ENCODE peak calls at places on chromosomes 11 and 22, in ten cellular contexts. P, A, V, E, J, B, Y, S, U and Q are unnamed samples.
A peak's percentile ranks its signal among the peaks of the same experiment; 100 is the strongest.

GRCh38 chr11:118071416-118072030 is 5.4 kb upstream of the TMPRSS4 start:
- DNase-seq in P (no peak), A (peak; percentile 27), V (no peak), E (no peak), J (no peak), B (no peak), Y (no peak), S (no peak), U (no peak), Q (no peak)

GRCh38 chr22:29219881-29220670 is 14.4 kb downstream of the EMID1 start:
- DNase-seq in P (no peak), A (peak; percentile 44), V (peak; percentile 54), E (no peak), J (peak; percentile 12), B (no peak), Y (no peak), S (peak; percentile 5), U (no peak), Q (no peak)

GRCh38 chr11:14908214-14908880 is 16.3 kb upstream of the CYP2R1 start:
- DNase-seq in P (no peak), A (peak; percentile 70), V (no peak), E (no peak), J (no peak), B (no peak), Y (peak; percentile 39), S (peak; percentile 70), U (no peak), Q (peak; percentile 48)

GRCh38 chr11:9489366-9489765 is 28.6 kb downstream of the ZNF143 start:
- DNase-seq in P (no peak), A (no peak), V (no peak), E (peak; percentile 23), J (no peak), B (no peak), Y (no peak), S (no peak), U (no peak), Q (peak; percentile 23)

GRCh38 chr11:9574806-9575530 is 1.5 kb downstream of the WEE1 start:
- DNase-seq in P (no peak), A (peak; percentile 83), V (peak; percentile 85), E (peak; percentile 56), J (peak; percentile 87), B (peak; percentile 20), Y (peak; percentile 29), S (peak; percentile 89), U (peak; percentile 34), Q (peak; percentile 62)

GRCh38 chr22:23906641-23907040 is 12.5 kb downstream of the MIF start:
- DNase-seq in P (no peak), A (no peak), V (no peak), E (no peak), J (no peak), B (no peak), Y (no peak), S (no peak), U (no peak), Q (no peak)

GRCh38 chr11:83713701-83714100 is 427.5 kb upstream of the CCDC90B start:
- DNase-seq in P (no peak), A (no peak), V (no peak), E (no peak), J (peak; percentile 71), B (no peak), Y (no peak), S (peak; percentile 32), U (no peak), Q (no peak)

GRCh38 chr22:46378499-46379300 is 43.2 kb downstream of the TRMU start:
- DNase-seq in P (no peak), A (no peak), V (no peak), E (no peak), J (no peak), B (no peak), Y (no peak), S (no peak), U (no peak), Q (no peak)

GRCh38 chr11:122478986-122479385 is 176.5 kb upstream of the UBASH3B start:
- DNase-seq in P (no peak), A (no peak), V (no peak), E (no peak), J (no peak), B (no peak), Y (no peak), S (no peak), U (no peak), Q (no peak)

GRCh38 chr22:49136041-49136815 is 691.4 kb downstream of the BRD1 start:
- DNase-seq in P (no peak), A (no peak), V (peak; percentile 28), E (no peak), J (no peak), B (no peak), Y (no peak), S (no peak), U (no peak), Q (no peak)

GRCh38 chr11:84437129-84438123 is 1151.3 kb upstream of the CCDC90B start:
- DNase-seq in P (no peak), A (peak; percentile 95), V (no peak), E (no peak), J (no peak), B (no peak), Y (peak; percentile 16), S (peak; percentile 60), U (no peak), Q (no peak)

DNA sequence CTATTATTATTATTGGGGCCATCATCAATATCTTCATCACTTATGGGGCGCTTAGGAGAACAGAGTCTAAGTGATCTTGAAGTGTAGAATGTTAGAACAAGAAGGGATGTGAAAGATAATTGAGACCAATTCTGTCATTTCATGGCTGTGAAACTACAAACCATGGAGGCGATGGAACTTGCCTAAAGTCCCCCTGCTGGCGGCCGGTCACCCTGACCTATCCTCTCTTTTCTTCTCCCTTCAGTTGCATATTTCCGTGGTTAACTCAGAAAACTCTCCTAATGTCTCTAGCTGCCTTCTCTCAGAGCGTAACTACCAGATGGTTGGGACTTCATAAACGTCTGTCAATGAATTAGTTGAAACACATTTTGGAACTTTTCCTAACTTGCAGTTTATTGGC is 6.6 kb upstream of the OR4B1 start:
- DNase-seq in P (no peak), A (peak; percentile 1), V (no peak), E (no peak), J (no peak), B (no peak), Y (no peak), S (no peak), U (no peak), Q (no peak)
- TF ChIP-seq CTCF in P (no peak), A (peak; percentile 26), V (no peak), E (peak; percentile 24), J (no peak), B (no peak), Y (no peak), S (no peak), U (peak; percentile 20), Q (no peak)

GRCh38 chr11:66068923-66069714 is 953 bp upstream of the PACS1 start:
- DNase-seq in P (no peak), A (peak; percentile 92), V (no peak), E (no peak), J (no peak), B (no peak), Y (peak; percentile 65), S (peak; percentile 52), U (no peak), Q (no peak)

GRCh38 chr11:66070604-66071325 is 693 bp downstream of the PACS1 start:
- DNase-seq in P (no peak), A (peak; percentile 56), V (peak; percentile 85), E (no peak), J (no peak), B (no peak), Y (peak; percentile 60), S (peak; percentile 65), U (peak; percentile 30), Q (peak; percentile 31)

GRCh38 chr11:66068154-66068821 is 1.8 kb upstream of the PACS1 start:
- DNase-seq in P (no peak), A (peak; percentile 92), V (no peak), E (peak; percentile 36), J (peak; percentile 71), B (no peak), Y (peak; percentile 76), S (peak; percentile 86), U (peak; percentile 82), Q (peak; percentile 62)

GRCh38 chr11:66071326-66071870 is 1.3 kb downstream of the PACS1 start:
- DNase-seq in P (no peak), A (no peak), V (no peak), E (no peak), J (no peak), B (no peak), Y (no peak), S (no peak), U (no peak), Q (no peak)

GRCh38 chr11:66069715-66070603 is at the start of gene PACS1:
- DNase-seq in P (no peak), A (peak; percentile 54), V (peak; percentile 86), E (peak; percentile 56), J (peak; percentile 57), B (peak; percentile 58), Y (peak; percentile 84), S (peak; percentile 92), U (peak; percentile 53), Q (peak; percentile 66)
- TF ChIP-seq CTCF in P (peak; percentile 2), A (no peak), V (no peak), E (no peak), J (no peak), B (no peak), Y (no peak), S (no peak), U (no peak), Q (no peak)

GRCh38 chr11:50423208-50423607 is 390.5 kb downstream of the OR4C45 start:
- DNase-seq in P (no peak), A (no peak), V (no peak), E (no peak), J (no peak), B (no peak), Y (no peak), S (no peak), U (no peak), Q (no peak)
- TF ChIP-seq CTCF in P (no peak), A (no peak), V (no peak), E (no peak), J (no peak), B (no peak), Y (no peak), S (no peak), U (no peak), Q (no peak)

GRCh38 chr11:109425554-109425953 is 3.6 kb downstream of the C11orf87 start:
- DNase-seq in P (no peak), A (no peak), V (no peak), E (no peak), J (no peak), B (no peak), Y (no peak), S (no peak), U (no peak), Q (no peak)

GRCh38 chr11:109424893-109425292 is 2.9 kb downstream of the C11orf87 start:
- DNase-seq in P (no peak), A (peak; percentile 91), V (no peak), E (no peak), J (no peak), B (no peak), Y (no peak), S (peak; percentile 47), U (peak; percentile 5), Q (peak; percentile 26)

GRCh38 chr11:109423860-109424190 is 1.8 kb downstream of the C11orf87 start:
- DNase-seq in P (no peak), A (peak; percentile 9), V (no peak), E (no peak), J (no peak), B (no peak), Y (no peak), S (no peak), U (no peak), Q (no peak)

GRCh38 chr11:109423114-109423859 is 1.3 kb downstream of the C11orf87 start:
- DNase-seq in P (no peak), A (peak; percentile 52), V (no peak), E (no peak), J (no peak), B (no peak), Y (no peak), S (peak; percentile 13), U (peak; percentile 10), Q (no peak)

GRCh38 chr11:109426442-109426841 is 4.5 kb downstream of the C11orf87 start:
- DNase-seq in P (no peak), A (peak; percentile 28), V (no peak), E (no peak), J (no peak), B (no peak), Y (no peak), S (no peak), U (no peak), Q (no peak)
- TF ChIP-seq CTCF in P (no peak), A (peak; percentile 46), V (no peak), E (peak; percentile 32), J (no peak), B (no peak), Y (no peak), S (no peak), U (peak; percentile 54), Q (no peak)